ENCODE peak calls at places on chromosome 9, in five cellular contexts. H, Z, B, M and E are unnamed samples.

GRCh38 chr9:6106576-6107339 is 91.3 kb upstream of the RANBP6 start:
- DNase-seq in B (no peak), H (no peak), Z (peak), M (no peak), E (no peak)

GRCh38 chr9:1978941-1979340 is 36.2 kb upstream of the SMARCA2 start:
- DNase-seq in B (no peak), H (no peak), M (no peak), Z (no peak), E (no peak)

GRCh38 chr9:2158111-2158610 is 143.0 kb downstream of the SMARCA2 start:
- DNase-seq in H (peak), M (peak), B (no peak), Z (peak), E (no peak)

GRCh38 chr9:135982499-135983264 is 21.5 kb upstream of the UBAC1 start:
- DNase-seq in M (no peak), B (no peak), H (no peak), Z (no peak), E (no peak)

GRCh38 chr9:128123451-128124080 is 4.0 kb downstream of the PTGES2 start:
- DNase-seq in B (no peak), H (peak), Z (no peak), M (no peak), E (no peak)

GRCh38 chr9:124254261-124254682 is 3.5 kb upstream of the NEK6 start:
- DNase-seq in Z (no peak), B (no peak), M (no peak), H (peak), E (no peak)

GRCh38 chr9:20621553-20622329 is 558 bp downstream of the MLLT3 start:
- DNase-seq in H (peak), B (no peak), Z (peak), M (peak), E (peak)

GRCh38 chr9:105063665-105064247 is 135.8 kb upstream of the ABCA1 start:
- DNase-seq in Z (no peak), H (no peak), B (no peak), M (peak), E (no peak)

GRCh38 chr9:132055756-132056155 is 23.9 kb downstream of the MED27 start:
- DNase-seq in H (no peak), Z (no peak), B (no peak), M (no peak), E (no peak)

GRCh38 chr9:125942111-125942510 is 194.9 kb downstream of the PBX3 start:
- DNase-seq in Z (no peak), H (no peak), M (no peak), B (no peak), E (no peak)

DNA sequence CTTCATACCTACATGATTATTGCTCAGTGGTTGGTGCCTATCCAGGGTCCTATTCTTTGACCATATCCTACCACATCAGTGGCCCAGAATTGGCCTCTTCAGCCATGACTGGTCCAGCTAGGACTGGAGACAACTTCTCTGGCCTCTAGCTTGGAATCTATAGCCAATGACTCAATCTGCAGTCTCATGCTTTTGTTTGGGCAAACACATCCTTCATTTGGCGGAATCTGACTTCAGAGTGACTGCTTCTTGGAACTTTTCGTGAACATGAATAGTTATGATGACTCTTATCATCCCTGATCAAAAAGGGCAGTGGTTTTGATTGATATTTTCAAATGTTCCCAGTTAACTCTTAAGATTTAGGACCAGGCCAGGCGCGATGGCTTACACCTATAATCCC is 134.1 kb downstream of the PAPPA start:
- DNase-seq in B (no peak), M (no peak), Z (no peak), H (no peak), E (no peak)
- H3K27ac ChIP-seq in B (no peak), M (no peak), Z (peak), H (no peak), E (no peak)

DNA sequence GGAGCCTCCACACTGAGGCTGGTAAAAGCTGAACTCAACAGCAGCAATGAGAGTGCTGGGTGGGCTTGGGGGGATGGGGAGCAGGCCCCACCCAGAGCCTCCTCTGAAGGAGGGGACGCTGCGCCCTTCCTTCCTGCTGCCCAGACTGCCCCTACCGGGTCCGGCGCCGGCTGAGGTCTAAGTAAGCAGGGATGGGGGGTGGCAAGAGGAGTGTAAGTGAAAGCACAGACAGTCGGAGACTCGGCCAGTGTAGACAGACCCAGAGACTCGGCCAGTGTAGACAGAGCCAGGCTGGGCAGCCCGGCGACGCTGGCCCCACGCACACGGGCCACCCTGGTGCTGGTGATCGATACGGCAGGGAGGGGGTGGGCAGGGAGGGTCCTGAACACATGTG is 7.4 kb upstream of the ENTPD8 start:
- DNase-seq in H (peak), Z (no peak), M (no peak), B (no peak), E (no peak)
- TF ChIP-seq POLR2A in H (no peak), Z (no peak), M (no peak), B (no peak), E (no peak)

DNA sequence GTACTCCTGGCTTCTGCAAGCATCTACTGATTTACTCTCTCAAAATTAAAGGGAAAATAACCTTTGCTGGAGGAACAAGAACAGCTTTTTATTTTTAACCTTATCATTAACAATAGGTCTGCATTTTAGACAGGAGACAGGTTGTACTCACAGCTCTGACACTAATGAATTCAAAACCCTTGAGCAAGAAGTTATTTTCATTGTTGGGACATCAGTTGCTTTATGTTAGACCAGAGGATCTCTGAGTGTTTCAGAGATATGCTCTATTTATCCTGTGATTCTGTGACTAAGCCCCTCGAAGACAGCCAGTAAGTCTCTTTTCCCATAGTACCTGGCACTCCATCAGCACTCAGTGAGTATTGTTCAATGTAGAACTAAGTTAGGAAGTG is 190.2 kb upstream of the PCSK5 start:
- DNase-seq in B (no peak), M (no peak), H (no peak), Z (no peak), E (no peak)
- H3K4me3 ChIP-seq in B (no peak), M (no peak), H (no peak), Z (no peak), E (no peak)

GRCh38 chr9:16429671-16430070 is 440.8 kb downstream of the BNC2 start:
- DNase-seq in B (no peak), H (no peak), Z (no peak), M (no peak), E (no peak)
- H3K27ac ChIP-seq in B (no peak), H (no peak), Z (no peak), M (no peak), E (no peak)

GRCh38 chr9:91117959-91118651 is 243.6 kb downstream of the AUH start:
- DNase-seq in B (no peak), H (peak), M (peak), Z (no peak), E (peak)
- TF ChIP-seq POLR2A in B (peak), H (no peak), M (peak), Z (no peak), E (no peak)